ENCODE peak calls at places on chromosomes 6 and 20, in ten cellular contexts. I, N, Y, V, G, H, A, T, J and O are unnamed samples.
A peak's percentile ranks its signal among the peaks of the same experiment; 100 is the strongest.

GRCh38 chr6:3221579-3221978 is 5.9 kb downstream of the TUBB2B start:
- DNase-seq in V (no peak), G (no peak), T (no peak), N (no peak), H (no peak), I (no peak), Y (no peak), A (no peak), J (no peak), O (no peak)

GRCh38 chr20:44212792-44213191 is 2.2 kb upstream of the OSER1 start:
- DNase-seq in A (no peak), G (no peak), J (no peak), I (no peak), N (no peak), Y (no peak), H (no peak), T (no peak), V (no peak), O (no peak)

GRCh38 chr20:36932476-36933426 is 18.8 kb downstream of the SAMHD1 start:
- DNase-seq in A (no peak), V (peak; percentile 35), H (no peak), J (no peak), T (no peak), I (no peak), Y (no peak), N (no peak), G (no peak), O (no peak)

GRCh38 chr6:34391023-34391485 is 1.4 kb downstream of the NUDT3 start:
- DNase-seq in N (peak; percentile 27), T (peak; percentile 55), V (no peak), J (peak; percentile 71), H (no peak), Y (no peak), A (peak; percentile 68), I (peak; percentile 52), G (no peak), O (no peak)

GRCh38 chr6:79038061-79038460 is 40.0 kb downstream of the PHIP start:
- DNase-seq in T (no peak), V (no peak), A (no peak), Y (no peak), J (no peak), I (no peak), H (no peak), G (no peak), N (no peak), O (no peak)

GRCh38 chr20:53576586-53577318 is 16.9 kb downstream of the ZNF217 start:
- DNase-seq in T (no peak), H (no peak), I (no peak), V (peak; percentile 46), Y (no peak), A (no peak), N (no peak), J (no peak), G (no peak), O (no peak)

GRCh38 chr6:110364364-110364763 is 6.2 kb upstream of the METTL24 start:
- DNase-seq in N (no peak), V (no peak), Y (no peak), I (no peak), T (no peak), G (no peak), A (no peak), J (no peak), H (no peak), O (no peak)

GRCh38 chr20:45965169-45966002 is 6.6 kb downstream of the ZNF335 start:
- DNase-seq in Y (peak; percentile 39), I (peak; percentile 14), N (no peak), J (peak; percentile 59), V (no peak), G (no peak), A (peak; percentile 57), H (peak; percentile 65), T (no peak), O (no peak)

GRCh38 chr6:36717871-36718540 is 20.4 kb downstream of the RAB44 start:
- DNase-seq in A (peak; percentile 54), V (no peak), J (peak; percentile 53), N (no peak), H (peak; percentile 69), G (no peak), Y (no peak), I (no peak), T (no peak), O (no peak)
- H3K4me1 ChIP-seq in A (no peaks in the 10 kb centered on the region), V (no peaks in the 10 kb centered on the region), J (no peaks in the 10 kb centered on the region), N (no peaks in the 10 kb centered on the region), H (peaks cover 22% of the 10 kb centered on the region), G (no peaks in the 10 kb centered on the region), Y (peaks cover 10% of the 10 kb centered on the region), I (no peaks in the 10 kb centered on the region), T (no peaks in the 10 kb centered on the region), O (no peaks in the 10 kb centered on the region)

GRCh38 chr6:43776799-43777776 is 7.1 kb downstream of the VEGFA start:
- DNase-seq in A (no peak), I (no peak), T (peak; percentile 67), V (no peak), Y (peak; percentile 40), J (no peak), N (no peak), G (no peak), H (no peak), O (no peak)

GRCh38 chr6:43778131-43778857 is 8.3 kb downstream of the VEGFA start:
- DNase-seq in J (no peak), H (no peak), Y (no peak), I (no peak), V (no peak), N (no peak), A (no peak), T (no peak), G (no peak), O (no peak)

GRCh38 chr6:43774776-43775583 is 5.0 kb downstream of the VEGFA start:
- DNase-seq in V (peak; percentile 64), H (peak; percentile 89), I (peak; percentile 71), J (peak; percentile 88), T (peak; percentile 83), G (peak; percentile 41), A (peak; percentile 86), Y (peak; percentile 83), N (peak; percentile 82), O (peak; percentile 25)

GRCh38 chr6:43773981-43774775 is 4.2 kb downstream of the VEGFA start:
- DNase-seq in T (no peak), J (peak; percentile 59), Y (peak; percentile 50), H (no peak), V (no peak), G (no peak), N (no peak), I (no peak), A (no peak), O (no peak)

DNA sequence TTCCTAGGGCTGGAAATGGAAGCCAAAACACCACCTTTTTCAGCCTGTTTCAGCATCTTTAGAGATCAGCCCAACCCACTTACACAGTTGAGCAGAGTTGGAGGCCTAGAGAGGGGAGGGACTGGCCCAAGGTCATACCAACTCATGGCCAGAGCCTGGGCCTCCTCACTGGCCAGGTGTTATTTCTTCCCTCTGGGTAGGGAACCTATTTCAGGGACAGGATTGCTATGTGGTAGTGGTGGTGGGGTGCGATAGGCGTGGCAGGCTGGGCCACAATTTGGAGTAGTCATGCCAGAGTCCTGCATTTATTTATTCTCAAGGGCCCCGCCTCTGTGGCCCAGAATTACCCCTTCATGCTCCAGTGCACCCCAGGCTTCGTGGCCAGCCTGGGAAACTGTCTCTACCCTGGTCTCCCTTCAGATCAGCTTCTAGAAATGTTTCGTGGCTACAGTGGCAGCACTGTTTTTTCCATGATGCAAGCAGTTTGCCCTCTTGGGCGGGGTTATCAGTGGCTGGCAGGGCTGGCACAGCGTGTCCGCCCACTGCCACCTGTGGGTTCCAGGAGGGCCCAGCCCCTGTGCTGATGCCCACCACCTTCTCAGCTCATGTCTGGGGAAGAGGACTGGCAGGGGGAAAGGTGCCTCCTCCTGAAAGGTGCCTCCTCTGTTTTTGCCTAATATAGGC is 6.2 kb downstream of the VEGFA start:
- DNase-seq in V (no peak), J (peak; percentile 50), N (no peak), I (no peak), Y (peak; percentile 44), G (no peak), A (no peak), T (no peak), H (no peak), O (no peak)
- H3K27ac ChIP-seq in V (no peak overlapping the region), J (no peak overlapping the region), N (peak overlapping the region; percentile 98), I (no peak overlapping the region), Y (no peak overlapping the region), G (no peak overlapping the region), A (no peak overlapping the region), T (peak overlapping the region; percentile 99), H (no peak overlapping the region), O (no peak overlapping the region)

DNA sequence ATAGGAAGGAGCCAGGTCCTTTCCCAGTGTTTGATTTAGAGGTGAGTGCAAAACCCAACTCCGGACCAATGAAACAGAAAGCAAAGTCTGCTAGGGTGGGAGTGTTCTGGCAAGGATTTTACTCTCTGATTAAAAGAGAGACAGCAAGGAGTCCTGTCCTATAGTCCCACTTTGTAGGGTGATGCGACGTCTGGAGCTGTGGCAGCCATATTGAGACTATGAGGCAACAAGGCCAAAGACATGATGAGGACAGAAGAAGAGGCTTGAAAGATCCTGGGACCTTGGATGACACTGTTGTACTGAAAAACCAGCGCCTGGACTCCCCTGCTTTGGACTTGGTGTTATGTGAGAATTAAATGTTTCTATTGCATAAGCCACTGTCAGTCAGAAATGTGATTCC is 8.1 kb downstream of the SULF2 start:
- DNase-seq in J (no peak), G (no peak), Y (no peak), T (no peak), V (no peak), A (no peak), N (no peak), I (no peak), H (no peak), O (no peak)
- H3K36me3 ChIP-seq in J (no peaks in the 10 kb centered on the region), G (no peaks in the 10 kb centered on the region), Y (no peaks in the 10 kb centered on the region), T (no peaks in the 10 kb centered on the region), V (no peaks in the 10 kb centered on the region), A (no peaks in the 10 kb centered on the region), N (no peaks in the 10 kb centered on the region), I (no peaks in the 10 kb centered on the region), H (no peaks in the 10 kb centered on the region), O (no peaks in the 10 kb centered on the region)

GRCh38 chr6:30935018-30935417 is 3.0 kb upstream of the SFTA2 start:
- DNase-seq in N (no peak), A (no peak), T (no peak), G (no peak), I (no peak), Y (no peak), H (no peak), V (no peak), J (no peak), O (no peak)

GRCh38 chr6:30940361-30941001 is at the start of gene MUCL3:
- DNase-seq in Y (no peak), I (no peak), A (no peak), H (no peak), G (no peak), J (no peak), T (no peak), N (no peak), V (no peak), O (no peak)

GRCh38 chr6:30939473-30939872 is 1.3 kb upstream of the MUCL3 start:
- DNase-seq in V (no peak), H (no peak), I (no peak), G (no peak), A (no peak), Y (no peak), T (no peak), J (no peak), N (no peak), O (no peak)

GRCh38 chr6:30937265-30937664 is 3.5 kb upstream of the MUCL3 start:
- DNase-seq in H (no peak), N (no peak), J (no peak), Y (no peak), A (no peak), V (no peak), I (no peak), G (no peak), T (no peak), O (no peak)

DNA sequence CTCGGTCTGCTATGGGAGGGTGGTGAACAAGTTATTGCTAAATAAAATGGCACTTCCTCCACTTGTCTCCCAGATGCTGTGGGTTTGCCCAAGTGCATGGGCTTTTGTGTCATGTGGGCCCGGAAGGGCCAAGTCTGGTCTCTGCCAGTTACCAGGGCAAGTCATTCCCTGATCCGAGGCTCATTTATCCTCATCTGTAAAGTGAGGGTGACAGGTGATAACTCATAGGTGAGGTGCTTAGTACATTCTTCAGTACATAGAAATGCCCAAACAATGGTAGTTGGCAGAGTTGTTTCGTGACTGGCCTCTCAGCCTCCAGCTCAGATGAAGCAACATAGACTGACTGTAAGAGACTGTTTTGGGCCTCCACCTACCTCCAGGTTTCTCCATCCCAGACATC is 2.0 kb upstream of the MUCL3 start:
- DNase-seq in N (no peak), A (no peak), H (no peak), I (no peak), T (no peak), J (no peak), V (no peak), G (no peak), Y (no peak), O (no peak)
- H3K4me1 ChIP-seq in N (peaks cover 11% of the 10 kb centered on the region), A (peaks cover 7% of the 10 kb centered on the region), H (peaks cover 7% of the 10 kb centered on the region), I (peaks cover 3% of the 10 kb centered on the region), T (no peaks in the 10 kb centered on the region), J (peaks cover 6% of the 10 kb centered on the region), V (no peaks in the 10 kb centered on the region), G (no peaks in the 10 kb centered on the region), Y (peaks cover 5% of the 10 kb centered on the region), O (no peaks in the 10 kb centered on the region)